ENCODE peak calls at places on chromosomes 3 and 15, in eight cellular contexts. S is GM23338, W is foreskin fibroblast, L is stomach, R is mucosa of descending colon, N is AG04450, O is choroid plexus epithelial cell, U is H1. M is an unnamed sample.
A peak's percentile ranks its signal among the peaks of the same experiment; 100 is the strongest.

GRCh38 chr3:152719264-152719663 is 115.7 kb upstream of the P2RY1 start:
- DNase-seq in S (no peak), W (peak; percentile 76), L (no peak), R (no peak), N (no peak), O (peak; percentile 66), U (no peak), M (peak; percentile 20)

GRCh38 chr15:95170587-95171380 is 939.4 kb downstream of the MCTP2 start:
- DNase-seq in S (no peak), W (peak; percentile 44), L (no peak), R (no peak), N (no peak), O (no peak), U (no peak), M (no peak)

GRCh38 chr3:191327526-191327925 is 1.7 kb upstream of the CCDC50 start:
- DNase-seq in S (no peak), W (no peak), L (no peak), R (no peak), N (no peak), O (no peak), U (no peak), M (no peak)

GRCh38 chr15:34799825-34800168 is 4.4 kb upstream of the ACTC1 start:
- DNase-seq in S (no peak), W (no peak), L (no peak), R (no peak), N (no peak), O (no peak), U (no peak), M (no peak)

GRCh38 chr3:56952846-56953245 is 107.6 kb upstream of the SPATA12 start:
- DNase-seq in S (no peak), W (no peak), L (peak; percentile 57), R (no peak), N (no peak), O (no peak), U (no peak), M (no peak)

GRCh38 chr3:119643094-119643493 is 17.3 kb downstream of the POPDC2 start:
- DNase-seq in S (no peak), W (peak; percentile 76), L (no peak), R (no peak), N (no peak), O (no peak), U (no peak), M (no peak)

GRCh38 chr15:80090879-80091503 is 31.5 kb downstream of the ZFAND6 start:
- DNase-seq in S (no peak), W (no peak), L (no peak), R (no peak), N (no peak), O (peak; percentile 30), U (no peak), M (no peak)

GRCh38 chr3:170909129-170909903 is 879 bp upstream of the EIF5A2 start:
- DNase-seq in S (no peak), W (peak; percentile 91), L (no peak), R (peak; percentile 42), N (peak; percentile 89), O (peak; percentile 96), U (no peak), M (peak; percentile 19)

GRCh38 chr3:124246949-124247348 is 255.0 kb upstream of the ROPN1 start:
- DNase-seq in S (peak; percentile 48), W (peak; percentile 22), L (no peak), R (no peak), N (no peak), O (peak; percentile 47), U (no peak), M (no peak)

GRCh38 chr3:152073267-152073666 is 195.5 kb upstream of the MBNL1 start:
- DNase-seq in S (no peak), W (peak; percentile 35), L (no peak), R (no peak), N (no peak), O (peak; percentile 71), U (no peak), M (no peak)

DNA sequence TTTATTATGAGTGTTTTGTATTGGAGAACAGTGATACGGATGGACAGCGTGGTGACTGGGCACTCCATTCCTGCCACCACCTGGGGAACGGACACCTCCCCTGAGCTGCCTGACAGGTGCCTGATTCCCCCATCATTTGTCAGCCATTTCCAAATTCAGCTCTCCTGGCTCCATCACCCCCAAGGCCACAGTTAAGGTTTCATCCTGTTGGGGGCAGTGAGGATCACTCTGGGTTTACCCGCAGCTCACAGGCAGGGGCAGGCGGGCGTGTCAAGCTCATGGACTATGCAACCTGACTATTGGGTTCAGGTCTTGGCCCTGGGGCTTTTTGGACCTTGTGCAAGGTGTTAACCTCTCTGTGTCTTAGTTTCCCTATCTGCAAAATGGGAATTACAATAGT is 76.3 kb downstream of the RAB11A start:
- DNase-seq in S (peak; percentile 62), W (no peak), L (no peak), R (no peak), N (no peak), O (no peak), U (no peak), M (no peak)
- H3K4me3 ChIP-seq in S (no peak overlapping the region), W (no peak overlapping the region), L (no peak overlapping the region), R (no peak overlapping the region), N (no peak overlapping the region), O (no peak overlapping the region), U (no peak overlapping the region), M (no peak overlapping the region)

GRCh38 chr15:50126072-50126471 is 7.0 kb upstream of the ATP8B4 start:
- DNase-seq in S (no peak), W (no peak), L (no peak), R (no peak), N (no peak), O (peak; percentile 53), U (no peak), M (no peak)

GRCh38 chr15:50127255-50127777 is 8.3 kb upstream of the ATP8B4 start:
- DNase-seq in S (no peak), W (peak; percentile 48), L (no peak), R (no peak), N (no peak), O (peak; percentile 46), U (no peak), M (no peak)

GRCh38 chr15:50131617-50132016 is 12.6 kb upstream of the ATP8B4 start:
- DNase-seq in S (no peak), W (no peak), L (no peak), R (no peak), N (no peak), O (no peak), U (no peak), M (no peak)

GRCh38 chr15:50124557-50125080 is 5.6 kb upstream of the ATP8B4 start:
- DNase-seq in S (no peak), W (no peak), L (no peak), R (no peak), N (no peak), O (no peak), U (no peak), M (no peak)

DNA sequence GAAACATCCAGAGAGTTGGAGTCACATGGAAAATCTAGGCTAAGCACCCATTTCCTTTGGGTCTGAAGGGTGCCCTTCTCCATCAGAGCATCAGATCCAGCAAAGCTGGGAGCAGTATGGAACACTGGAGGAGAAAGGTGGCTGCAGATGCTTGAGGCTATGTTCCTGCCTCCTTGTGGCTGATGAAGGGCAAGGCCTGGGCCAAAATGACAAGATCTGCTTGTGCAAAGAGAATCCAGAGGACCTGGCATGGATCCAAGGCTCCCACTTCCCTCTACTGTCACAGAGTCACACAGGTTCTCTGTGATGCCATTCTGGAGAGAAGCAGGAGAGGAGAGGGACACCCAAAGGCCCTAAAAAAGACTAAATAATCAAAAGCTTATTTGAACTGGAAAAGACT is 9.2 kb upstream of the ATP8B4 start:
- DNase-seq in S (peak; percentile 27), W (peak; percentile 15), L (peak; percentile 56), R (no peak), N (no peak), O (no peak), U (no peak), M (no peak)
- TF ChIP-seq CTCF in S (peak; percentile 27), W (no peak), L (no peak), R (no peak), N (no peak), O (peak; percentile 34), U (peak; percentile 55), M (no peak)

GRCh38 chr15:25056484-25057429 is 102.0 kb downstream of the SNRPN start:
- DNase-seq in S (peak; percentile 47), W (no peak), L (peak; percentile 17), R (no peak), N (no peak), O (no peak), U (no peak), M (no peak)
- H3K4me3 ChIP-seq in S (no peak overlapping the region), W (no peak overlapping the region), L (no peak overlapping the region), R (no peak overlapping the region), N (no peak overlapping the region), O (no peak overlapping the region), U (no peak overlapping the region), M (no peak overlapping the region)

DNA sequence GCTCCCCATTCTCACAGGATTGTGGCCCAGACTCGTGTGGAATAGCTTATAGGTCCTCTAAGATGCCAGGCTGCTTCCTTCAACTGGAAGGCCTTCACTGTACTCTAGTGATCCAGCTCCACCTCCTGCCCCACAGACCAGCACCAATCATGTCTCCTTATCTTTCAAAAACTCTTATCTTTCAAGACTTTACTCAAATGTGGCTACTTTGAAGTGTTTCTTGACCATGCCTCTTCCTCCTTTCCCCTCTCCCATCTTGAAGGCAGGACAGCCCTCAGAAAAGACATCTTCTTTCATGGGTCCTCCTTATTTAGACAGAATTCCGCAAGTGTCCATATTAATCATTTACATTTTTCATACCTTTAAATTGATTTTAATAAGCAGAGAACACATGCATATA is 142.3 kb downstream of the CHST2 start:
- DNase-seq in S (no peak), W (no peak), L (no peak), R (no peak), N (no peak), O (no peak), U (no peak), M (no peak)
- TF ChIP-seq CTCF in S (no peak), W (no peak), L (no peak), R (no peak), N (no peak), O (no peak), U (no peak), M (no peak)

DNA sequence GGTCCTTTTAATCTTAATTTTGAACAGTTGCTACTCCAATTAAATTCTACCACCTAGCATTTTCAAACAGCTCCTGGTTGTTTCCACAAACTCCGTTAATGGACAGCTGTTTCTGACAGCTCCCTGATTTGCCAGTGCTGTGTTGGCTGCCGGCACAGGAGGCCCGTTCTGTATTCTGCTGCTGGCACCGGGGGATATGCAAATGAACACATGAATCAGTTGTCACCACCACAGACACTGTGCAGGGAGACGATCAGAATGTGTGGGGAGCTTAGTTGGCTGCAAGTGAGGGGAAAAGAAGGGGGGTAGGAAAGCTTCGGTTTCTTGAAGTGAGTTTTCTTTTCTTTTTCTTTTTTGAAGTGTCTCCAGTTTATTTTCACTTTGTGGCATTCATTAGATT is 438.6 kb upstream of the ARRDC4 start:
- DNase-seq in S (no peak), W (peak; percentile 6), L (no peak), R (no peak), N (no peak), O (peak; percentile 9), U (no peak), M (no peak)
- H3K4me3 ChIP-seq in S (no peak overlapping the region), W (peak overlapping the region; percentile 14), L (peak overlapping the region; percentile 19), R (no peak overlapping the region), N (no peak overlapping the region), O (peak overlapping the region; percentile 24), U (no peak overlapping the region), M (peak overlapping the region; percentile 1)

GRCh38 chr3:12890610-12891390 is 49.4 kb upstream of the RPL32 start:
- DNase-seq in S (no peak), W (no peak), L (no peak), R (no peak), N (no peak), O (no peak), U (no peak), M (no peak)
- TF ChIP-seq CTCF in S (peak; percentile 35), W (no peak), L (no peak), R (no peak), N (peak; percentile 7), O (no peak), U (peak; percentile 33), M (no peak)

M was measured in epithelial cell of proximal tubule.